ENCODE peak calls at places on chromosomes 13 and 19, in nine cellular contexts. J, G, Z, P, F, Q, H, W and V are unnamed samples.

GRCh38 chr19:2461751-2462634 is 5.2 kb upstream of the LMNB2 start:
- DNase-seq in F (no peak), Q (peak), W (no peak), J (peak), H (no peak), Z (peak), P (peak), G (peak), V (peak)

GRCh38 chr13:99311137-99311536 is 3.9 kb upstream of the GPR183 start:
- DNase-seq in G (no peak), P (no peak), F (no peak), J (peak), W (no peak), Z (no peak), Q (no peak), H (no peak), V (no peak)

GRCh38 chr13:111184685-111185401 is 69.7 kb downstream of the ARHGEF7 start:
- DNase-seq in Z (peak), H (no peak), Q (no peak), J (no peak), F (no peak), G (no peak), P (no peak), W (no peak), V (peak)

GRCh38 chr19:16467581-16467980 is 4.2 kb downstream of the EPS15L1 start:
- DNase-seq in H (no peak), P (no peak), F (no peak), W (no peak), Z (no peak), J (no peak), Q (no peak), G (no peak), V (no peak)

GRCh38 chr19:32404939-32405430 is 585 bp upstream of the DPY19L3 start:
- DNase-seq in W (peak), Q (no peak), H (no peak), G (peak), P (no peak), F (peak), Z (no peak), J (no peak), V (no peak)

GRCh38 chr19:41420101-41420880 is 6.9 kb downstream of the B3GNT8 start:
- DNase-seq in P (no peak), W (no peak), J (no peak), Z (no peak), F (no peak), H (no peak), Q (no peak), G (no peak), V (no peak)

GRCh38 chr19:49801401-49801888 is 11.6 kb downstream of the FUZ start:
- DNase-seq in P (no peak), G (no peak), Z (no peak), W (no peak), F (no peak), Q (no peak), H (no peak), J (no peak), V (no peak)

GRCh38 chr13:69751259-69751658 is 356.4 kb upstream of the ATXN8OS start:
- DNase-seq in Z (no peak), H (no peak), W (no peak), Q (no peak), P (no peak), F (no peak), G (no peak), J (no peak), V (no peak)

GRCh38 chr13:75153834-75154233 is 328.1 kb downstream of the TBC1D4 start:
- DNase-seq in H (no peak), Q (no peak), G (no peak), J (no peak), W (no peak), P (no peak), Z (no peak), F (no peak), V (no peak)

GRCh38 chr13:31334994-31335549 is 135.3 kb downstream of the B3GLCT start:
- DNase-seq in Z (no peak), P (no peak), F (no peak), W (no peak), Q (no peak), H (no peak), J (no peak), G (no peak), V (no peak)

GRCh38 chr19:50830266-50831025 is 2.9 kb downstream of the KLK15 start:
- DNase-seq in Z (no peak), H (no peak), W (no peak), G (no peak), Q (no peak), F (no peak), J (no peak), P (no peak), V (no peak)

GRCh38 chr19:5343848-5344247 is 3.2 kb upstream of the PTPRS start:
- DNase-seq in W (peak), Z (no peak), H (no peak), P (no peak), F (no peak), G (no peak), J (no peak), Q (no peak), V (no peak)

GRCh38 chr19:2783781-2784145 is 690 bp upstream of the SGTA start:
- DNase-seq in W (no peak), H (no peak), J (no peak), G (no peak), P (no peak), Q (no peak), Z (no peak), F (no peak), V (no peak)

GRCh38 chr19:49417090-49417489 is 6.2 kb downstream of the PTH2 start:
- DNase-seq in P (no peak), W (no peak), J (no peak), Q (no peak), H (no peak), G (no peak), F (no peak), Z (no peak), V (no peak)

GRCh38 chr13:80463673-80464352 is 122.9 kb upstream of the SPRY2 start:
- DNase-seq in Z (no peak), P (no peak), Q (peak), H (no peak), W (no peak), G (no peak), J (no peak), F (peak), V (no peak)

GRCh38 chr19:6736169-6736916 is 1.0 kb downstream of the GPR108 start:
- DNase-seq in Z (peak), J (peak), F (peak), Q (peak), W (peak), H (no peak), G (peak), P (peak), V (peak)
- TF ChIP-seq POLR2A in Z (no peak), J (peak), F (no peak), Q (no peak), W (peak), H (no peak), G (no peak), P (peak), V (peak)

DNA sequence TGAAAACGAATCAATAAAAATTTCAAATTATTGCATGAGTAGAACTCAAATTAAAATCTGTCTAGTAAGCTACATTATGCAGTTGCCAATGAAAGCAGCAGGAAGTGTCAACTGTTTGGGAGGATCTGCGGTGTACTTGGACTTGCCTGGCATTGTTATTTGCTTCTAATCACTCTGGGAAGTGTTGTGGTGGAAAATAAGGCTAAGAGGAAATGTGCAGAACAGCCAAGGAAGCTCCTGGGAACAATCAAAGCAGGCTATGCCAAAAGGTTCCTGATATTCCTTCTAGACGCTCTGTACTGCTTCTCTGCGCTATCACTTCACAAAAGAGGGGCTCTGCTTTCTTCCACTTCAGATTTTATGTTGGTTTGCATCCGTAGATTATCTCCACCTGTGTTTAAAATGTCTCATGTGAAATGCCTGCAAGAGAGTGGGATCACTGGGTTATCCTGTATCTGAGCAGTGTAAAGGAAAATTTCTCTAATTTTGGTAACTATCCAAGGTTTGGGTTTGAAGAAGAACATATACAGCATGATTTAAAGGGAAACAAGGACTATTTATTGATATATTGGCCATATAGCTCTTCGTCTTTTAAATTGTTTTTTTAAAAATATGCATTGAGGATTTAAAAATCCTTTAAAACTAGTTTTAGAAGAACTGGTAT is 182.7 kb upstream of the CSNK1A1L start:
- DNase-seq in Q (peak), W (no peak), H (no peak), P (no peak), Z (no peak), G (no peak), J (no peak), F (no peak), V (no peak)
- TF ChIP-seq POLR2AphosphoS5 in Q (no peak), W (no peak), H (no peak), P (no peak), Z (no peak), G (no peak), J (no peak), F (no peak), V (no peak)

GRCh38 chr19:55484571-55485438 is at the start of gene NAT14:
- DNase-seq in J (peak), Z (peak), Q (peak), H (peak), W (peak), F (no peak), P (no peak), G (peak), V (peak)
- TF ChIP-seq POLR2A in J (peak), Z (no peak), Q (no peak), H (no peak), W (peak), F (no peak), P (no peak), G (no peak), V (peak)

GRCh38 chr13:27969073-27969865 is at the start of gene CDX2:
- DNase-seq in P (peak), W (no peak), J (no peak), F (no peak), G (peak), H (no peak), Z (no peak), Q (no peak), V (no peak)
- TF ChIP-seq POLR2AphosphoS5 in P (peak), W (no peak), J (no peak), F (no peak), G (no peak), H (no peak), Z (no peak), Q (no peak), V (no peak)

GRCh38 chr19:10294368-10294697 is 4.6 kb downstream of the ICAM5 start:
- DNase-seq in Z (no peak), W (no peak), Q (no peak), G (no peak), F (no peak), P (no peak), J (no peak), H (no peak), V (no peak)

GRCh38 chr19:10305139-10305806 is 4.3 kb downstream of the ZGLP1 start:
- DNase-seq in Z (no peak), P (no peak), W (no peak), H (no peak), F (no peak), J (no peak), Q (no peak), G (no peak), V (no peak)

GRCh38 chr19:10295847-10296591 is 6.3 kb downstream of the ICAM5 start:
- DNase-seq in W (no peak), H (no peak), J (no peak), G (no peak), Z (no peak), P (no peak), F (no peak), Q (no peak), V (no peak)

GRCh38 chr19:10295305-10295846 is 5.6 kb downstream of the ICAM5 start:
- DNase-seq in H (no peak), W (no peak), J (no peak), G (peak), Q (peak), Z (peak), P (no peak), F (no peak), V (peak)

GRCh38 chr19:10299545-10300458 is 9.8 kb downstream of the ZGLP1 start:
- DNase-seq in Q (no peak), H (no peak), G (no peak), P (no peak), F (no peak), W (no peak), Z (no peak), J (peak), V (no peak)
- TF ChIP-seq POLR2A in Q (no peak), H (no peak), G (no peak), P (no peak), F (no peak), W (no peak), Z (no peak), J (peak), V (no peak)

DNA sequence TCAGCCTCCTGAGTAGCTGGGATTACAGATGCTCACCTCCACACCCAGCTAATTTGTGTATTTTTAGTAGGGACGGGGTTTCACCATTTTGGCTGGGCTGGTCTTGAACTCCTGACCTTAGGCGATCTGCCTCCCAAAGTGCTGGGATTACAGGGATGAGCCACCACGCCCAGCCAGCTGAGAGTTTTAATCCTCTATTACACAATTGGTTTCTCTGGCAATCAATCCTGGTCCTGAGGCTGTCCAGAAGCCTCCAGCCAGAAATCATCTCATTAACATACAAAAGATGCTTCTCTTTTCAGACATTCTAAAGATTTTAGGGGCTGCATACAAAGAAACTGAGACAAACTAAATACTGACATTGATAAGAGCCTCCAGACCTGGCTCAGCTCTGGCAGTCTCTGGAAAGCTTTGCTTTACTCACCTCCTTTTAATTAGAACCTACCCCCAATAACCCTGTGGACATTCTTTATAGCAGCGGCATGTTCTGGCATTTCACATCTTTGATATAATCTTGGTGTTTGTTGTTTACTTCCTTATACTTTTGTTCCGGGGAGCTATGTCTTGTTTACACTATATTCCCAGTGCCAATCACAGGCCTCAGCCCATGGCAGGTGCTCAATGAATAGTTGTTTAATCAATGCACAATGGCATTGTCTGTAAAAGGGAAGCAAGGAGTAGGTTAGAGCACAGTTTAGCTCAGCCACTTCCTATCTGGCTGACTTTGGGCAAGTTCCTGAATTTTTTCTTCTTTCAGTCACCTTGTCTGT is 4.1 kb upstream of the ZNF724 start:
- DNase-seq in Z (no peak), G (no peak), J (no peak), Q (no peak), P (no peak), W (no peak), F (no peak), H (no peak), V (no peak)
- TF ChIP-seq POLR2AphosphoS5 in Z (no peak), G (no peak), J (no peak), Q (no peak), P (no peak), W (no peak), F (no peak), H (peak), V (no peak)